ENCODE peak calls at places on chromosomes 1 and 21, in five cellular contexts. C is HCT116, G is lung, J is activated T-cell treated with anti-CD3 and anti-CD28 coated beads for 1 hour, Q is NT2/D1. W is an unnamed sample.

GRCh38 chr1:235873045-235873444 is 6.3 kb upstream of the LYST start:
- DNase-seq in J (no peak), Q (no peak), C (no peak), G (no peak), W (no peak)

GRCh38 chr1:197781998-197782718 is 6.9 kb upstream of the DENND1B start:
- DNase-seq in C (no peak), J (no peak), Q (no peak), G (no peak), W (peak; percentile 80)

GRCh38 chr1:89622895-89623294 is 10.0 kb upstream of the LRRC8C start:
- DNase-seq in G (no peak), J (no peak), Q (no peak), C (no peak), W (no peak)

GRCh38 chr21:14883351-14883750 is 181.4 kb downstream of the NRIP1 start:
- DNase-seq in C (no peak), G (no peak), Q (no peak), J (no peak), W (no peak)

GRCh38 chr21:34336245-34336644 is 27.6 kb upstream of the KCNE2 start:
- DNase-seq in C (no peak), G (no peak), J (no peak), Q (no peak), W (no peak)

GRCh38 chr1:93567255-93567918 is 114.2 kb downstream of the BCAR3 start:
- DNase-seq in J (no peak), Q (no peak), G (no peak), C (no peak), W (no peak)

GRCh38 chr1:95084317-95085176 is 11.8 kb upstream of the ALG14 start:
- DNase-seq in G (no peak), J (no peak), Q (no peak), C (peak; percentile 47), W (peak; percentile 26)

GRCh38 chr21:38170283-38170682 is 86.5 kb upstream of the KCNJ15 start:
- DNase-seq in Q (peak; percentile 52), J (no peak), C (no peak), G (peak; percentile 54), W (no peak)

GRCh38 chr1:37323486-37324377 is 150.6 kb upstream of the ZC3H12A start:
- DNase-seq in Q (peak; percentile 77), G (no peak), C (no peak), J (no peak), W (peak; percentile 9)

GRCh38 chr1:109991400-109991925 is 6.9 kb downstream of the AHCYL1 start:
- DNase-seq in Q (no peak), J (no peak), G (no peak), C (no peak), W (no peak)

GRCh38 chr1:93324486-93325464 is 20.9 kb upstream of the DR1 start:
- DNase-seq in C (peak; percentile 35), G (no peak), J (no peak), Q (no peak), W (no peak)

GRCh38 chr1:39398278-39399010 is 93.0 kb upstream of the BMP8A start:
- DNase-seq in J (no peak), Q (peak; percentile 57), C (peak; percentile 98), G (peak; percentile 72), W (peak; percentile 87)

GRCh38 chr1:3702528-3702927 is 49.7 kb upstream of the CCDC27 start:
- DNase-seq in Q (no peak), C (no peak), G (no peak), J (no peak), W (no peak)

GRCh38 chr21:38948377-38948776 is 142.6 kb downstream of the ETS2 start:
- DNase-seq in C (no peak), Q (no peak), J (no peak), G (no peak), W (no peak)

GRCh38 chr1:10818262-10819197 is 22.1 kb upstream of the CASZ1 start:
- DNase-seq in Q (no peak), G (no peak), J (no peak), C (no peak), W (no peak)

GRCh38 chr1:45084562-45084961 is 72.5 kb downstream of the UROD start:
- DNase-seq in J (no peak), C (no peak), Q (no peak), G (no peak), W (no peak)

GRCh38 chr1:147781056-147781471 is 20.7 kb upstream of the GJA5 start:
- DNase-seq in J (no peak), Q (peak; percentile 72), C (no peak), G (no peak), W (no peak)